ENCODE peak calls at places on chromosomes 6 and 20, in four cellular contexts. One of them, this sample, is unnamed.
A peak's percentile ranks its signal among the peaks of the same experiment; 100 is the strongest.

GRCh38 chr6:133288662-133289061 is 47.5 kb downstream of the EYA4 start:
- DNase-seq in K562: no peak
- DNase-seq in HepG2: no peak
- DNase-seq in A549: no peak
- DNase-seq in this sample: no peak

GRCh38 chr6:25147191-25147590 is 132.0 kb upstream of the CARMIL1 start:
- DNase-seq in K562: no peak
- DNase-seq in A549: no peak
- DNase-seq in HepG2: no peak
- DNase-seq in this sample: no peak

GRCh38 chr6:683742-684440 is 9.0 kb downstream of the EXOC2 start:
- DNase-seq in A549: no peak
- DNase-seq in K562: peak; percentile 74
- DNase-seq in HepG2: no peak
- DNase-seq in this sample: peak; percentile 95

GRCh38 chr20:43533060-43533459 is 25.6 kb downstream of the L3MBTL1 start:
- DNase-seq in HepG2: no peak
- DNase-seq in A549: no peak
- DNase-seq in K562: no peak
- DNase-seq in this sample: no peak

GRCh38 chr6:154474636-154475428 is 35.7 kb downstream of the CNKSR3 start:
- DNase-seq in A549: peak; percentile 24
- DNase-seq in K562: no peak
- DNase-seq in HepG2: no peak
- DNase-seq in this sample: no peak

GRCh38 chr6:132246632-132247270 is 154.5 kb downstream of the MOXD1 start:
- DNase-seq in HepG2: no peak
- DNase-seq in A549: no peak
- DNase-seq in K562: no peak
- DNase-seq in this sample: no peak

GRCh38 chr6:128807577-128807976 is 75.4 kb upstream of the LAMA2 start:
- DNase-seq in A549: peak; percentile 21
- DNase-seq in K562: no peak
- DNase-seq in HepG2: peak; percentile 16
- DNase-seq in this sample: no peak

GRCh38 chr6:157246771-157247484 is 76.4 kb downstream of the TMEM242 start:
- DNase-seq in K562: no peak
- DNase-seq in HepG2: no peak
- DNase-seq in A549: no peak
- DNase-seq in this sample: no peak

GRCh38 chr6:53795702-53796450 is 1.1 kb downstream of the LRRC1 start:
- DNase-seq in HepG2: peak; percentile 29
- DNase-seq in A549: no peak
- DNase-seq in K562: no peak
- DNase-seq in this sample: no peak

GRCh38 chr20:10669843-10670446 is 3.9 kb downstream of the JAG1 start:
- DNase-seq in HepG2: no peak
- DNase-seq in A549: no peak
- DNase-seq in K562: no peak
- DNase-seq in this sample: no peak
- TF ChIP-seq RNF2 in HepG2: no peak
- TF ChIP-seq RNF2 in A549: no peak
- TF ChIP-seq RNF2 in K562: no peak
- TF ChIP-seq RNF2 in this sample: no peak

GRCh38 chr6:126102358-126102757 is 116.0 kb downstream of the TRMT11 start:
- DNase-seq in A549: no peak
- DNase-seq in HepG2: no peak
- DNase-seq in K562: no peak
- DNase-seq in this sample: no peak

GRCh38 chr6:126100386-126100785 is 114.0 kb downstream of the TRMT11 start:
- DNase-seq in HepG2: no peak
- DNase-seq in A549: no peak
- DNase-seq in K562: no peak
- DNase-seq in this sample: no peak

GRCh38 chr6:126107475-126108121 is 121.3 kb downstream of the TRMT11 start:
- DNase-seq in A549: no peak
- DNase-seq in K562: no peak
- DNase-seq in HepG2: no peak
- DNase-seq in this sample: no peak

GRCh38 chr6:126103993-126104392 is 117.7 kb downstream of the TRMT11 start:
- DNase-seq in HepG2: no peak
- DNase-seq in K562: no peak
- DNase-seq in A549: no peak
- DNase-seq in this sample: no peak
- TF ChIP-seq RNF2 in HepG2: no peak
- TF ChIP-seq RNF2 in K562: no peak
- TF ChIP-seq RNF2 in A549: no peak
- TF ChIP-seq RNF2 in this sample: no peak

DNA sequence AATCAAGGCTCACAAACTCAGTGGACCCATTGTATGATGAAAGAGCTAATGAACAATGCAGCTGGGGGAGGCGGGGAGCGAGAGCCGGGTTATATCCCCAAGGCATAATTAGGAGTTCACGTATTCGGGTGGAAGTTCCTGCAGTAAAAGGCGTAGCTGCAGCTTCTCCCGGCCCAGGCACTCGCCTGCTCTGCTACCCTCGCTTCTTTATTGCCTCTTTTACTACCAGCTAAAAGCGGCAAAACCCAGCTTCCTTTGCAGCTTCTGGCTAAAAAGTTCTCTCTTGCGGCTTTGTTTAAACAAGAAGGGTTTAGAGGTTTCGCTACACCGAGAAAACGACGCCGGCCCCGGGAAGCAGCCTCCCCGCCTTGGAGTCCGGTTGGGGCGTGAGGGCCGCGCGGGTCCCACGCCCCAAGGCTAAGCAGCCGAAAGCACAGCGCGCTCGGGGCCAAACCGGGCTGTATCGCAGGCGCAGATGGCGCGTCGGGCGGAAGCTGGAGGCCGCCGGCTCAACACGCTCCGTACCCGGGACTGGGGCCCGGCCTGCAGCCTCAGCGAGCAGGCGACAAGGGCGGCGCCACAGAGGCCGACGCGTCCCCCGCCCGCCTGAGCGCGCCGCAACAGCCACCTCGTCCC is 1.6 kb downstream of the ZBTB2 start:
- DNase-seq in A549: no peak
- DNase-seq in HepG2: peak; percentile 64
- DNase-seq in K562: peak; percentile 38
- DNase-seq in this sample: no peak
- TF ChIP-seq RNF2 in A549: no peak
- TF ChIP-seq RNF2 in HepG2: no peak
- TF ChIP-seq RNF2 in K562: peak; percentile 64
- TF ChIP-seq RNF2 in this sample: no peak

DNA sequence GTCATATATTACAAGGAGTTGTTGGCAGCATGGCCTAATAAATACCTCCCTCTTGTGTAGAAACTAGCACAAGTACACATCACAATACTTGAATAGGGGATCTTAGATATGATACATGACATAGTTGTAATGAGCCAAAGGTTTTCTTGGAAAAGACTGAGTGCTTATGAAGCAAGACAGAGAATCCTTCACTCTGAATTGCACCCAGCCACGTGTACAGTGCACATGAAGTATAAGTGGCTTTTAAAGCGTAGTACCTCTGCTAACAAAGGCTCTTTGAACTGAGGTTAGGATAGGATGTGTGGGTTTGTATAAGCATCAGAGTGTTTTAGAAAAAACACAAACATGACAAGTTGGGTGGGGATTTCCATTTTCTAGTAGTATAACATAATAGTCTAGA is 145.5 kb upstream of the STMND1 start:
- DNase-seq in HepG2: no peak
- DNase-seq in K562: no peak
- DNase-seq in A549: no peak
- DNase-seq in this sample: no peak
- TF ChIP-seq RNF2 in HepG2: no peak
- TF ChIP-seq RNF2 in K562: no peak
- TF ChIP-seq RNF2 in A549: no peak
- TF ChIP-seq RNF2 in this sample: no peak

DNA sequence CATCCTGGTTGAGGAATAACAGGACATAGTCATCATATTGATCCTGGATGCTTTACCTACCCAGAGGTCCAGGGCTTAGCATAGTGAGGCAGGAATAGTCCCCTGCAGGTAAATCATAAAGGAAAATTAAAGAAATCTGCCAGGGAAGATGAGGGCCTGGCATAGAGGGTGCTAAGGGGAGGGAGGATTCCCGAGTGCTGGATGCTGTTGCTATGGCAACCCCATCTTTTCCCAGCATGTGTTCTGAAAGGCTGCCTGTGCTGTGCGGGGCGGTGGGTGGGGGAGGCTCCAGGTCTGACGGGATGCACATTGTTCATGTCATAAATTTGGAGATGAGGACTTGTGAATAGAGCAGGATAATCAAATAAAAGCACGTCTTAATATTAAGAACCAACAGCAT is 212.6 kb upstream of the PCSK2 start:
- DNase-seq in HepG2: no peak
- DNase-seq in A549: no peak
- DNase-seq in K562: no peak
- DNase-seq in this sample: no peak
- TF ChIP-seq RNF2 in HepG2: no peak
- TF ChIP-seq RNF2 in A549: no peak
- TF ChIP-seq RNF2 in K562: no peak
- TF ChIP-seq RNF2 in this sample: no peak

GRCh38 chr20:3930265-3931206 is 41.3 kb downstream of the PANK2 start:
- DNase-seq in K562: peak; percentile 36
- DNase-seq in HepG2: no peak
- DNase-seq in A549: no peak
- DNase-seq in this sample: no peak

GRCh38 chr20:3929713-3930060 is 40.5 kb downstream of the PANK2 start:
- DNase-seq in K562: no peak
- DNase-seq in HepG2: no peak
- DNase-seq in A549: no peak
- DNase-seq in this sample: no peak

GRCh38 chr20:3925899-3926638 is 36.9 kb downstream of the PANK2 start:
- DNase-seq in A549: no peak
- DNase-seq in K562: no peak
- DNase-seq in HepG2: no peak
- DNase-seq in this sample: no peak

GRCh38 chr20:3925113-3925695 is 36.0 kb downstream of the PANK2 start:
- DNase-seq in A549: no peak
- DNase-seq in K562: no peak
- DNase-seq in HepG2: no peak
- DNase-seq in this sample: no peak

DNA sequence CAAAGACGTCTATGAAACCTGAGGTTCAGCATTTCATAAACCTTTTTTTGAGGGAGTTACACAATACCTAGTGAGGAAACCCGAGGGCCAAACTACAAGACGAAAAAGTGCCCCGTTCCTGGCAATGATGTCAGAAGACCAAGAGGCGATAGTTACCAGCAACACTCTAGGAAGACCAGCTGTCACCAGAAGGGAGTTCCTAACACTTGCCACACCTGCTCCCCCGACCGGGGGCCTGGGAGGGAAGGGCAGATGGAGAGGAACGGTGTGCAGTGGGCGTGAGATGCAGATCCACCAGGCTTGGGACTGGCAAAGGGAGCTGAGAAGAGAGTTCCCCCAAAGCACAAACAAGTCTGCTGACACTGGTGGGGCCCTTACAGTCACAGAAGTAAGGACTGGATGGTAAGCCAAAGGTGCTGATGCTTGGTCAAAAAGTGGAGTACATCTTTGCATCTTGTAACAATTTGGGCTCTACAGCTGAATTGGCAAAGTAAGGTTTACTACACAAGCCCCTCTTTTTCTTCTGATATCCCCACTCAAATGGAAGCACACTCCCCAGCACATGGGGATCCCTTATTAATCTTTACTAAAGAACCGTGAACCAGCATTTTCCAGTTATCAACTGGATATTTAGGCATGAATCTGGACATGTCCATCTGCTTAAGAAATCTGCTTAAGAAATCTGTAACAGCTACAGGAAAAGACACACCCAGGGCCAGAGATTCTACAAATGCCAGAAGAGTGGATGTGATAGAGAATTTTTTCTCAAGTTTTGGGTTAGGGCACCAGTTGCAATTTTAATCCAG is 38.5 kb downstream of the PANK2 start:
- DNase-seq in K562: no peak
- DNase-seq in HepG2: no peak
- DNase-seq in A549: no peak
- DNase-seq in this sample: peak; percentile 61
- TF ChIP-seq RNF2 in K562: no peak
- TF ChIP-seq RNF2 in HepG2: no peak
- TF ChIP-seq RNF2 in A549: no peak
- TF ChIP-seq RNF2 in this sample: no peak

GRCh38 chr6:136522636-136523035 is 27.6 kb downstream of the MAP7 start:
- DNase-seq in HepG2: no peak
- DNase-seq in K562: no peak
- DNase-seq in A549: no peak
- DNase-seq in this sample: no peak

GRCh38 chr6:136521891-136522290 is 28.3 kb downstream of the MAP7 start:
- DNase-seq in K562: no peak
- DNase-seq in HepG2: no peak
- DNase-seq in A549: no peak
- DNase-seq in this sample: no peak

GRCh38 chr6:136524339-136524935 is 25.8 kb downstream of the MAP7 start:
- DNase-seq in A549: peak; percentile 50
- DNase-seq in K562: no peak
- DNase-seq in HepG2: no peak
- DNase-seq in this sample: no peak

GRCh38 chr6:136521430-136521829 is 28.8 kb downstream of the MAP7 start:
- DNase-seq in K562: no peak
- DNase-seq in HepG2: no peak
- DNase-seq in A549: no peak
- DNase-seq in this sample: no peak

DNA sequence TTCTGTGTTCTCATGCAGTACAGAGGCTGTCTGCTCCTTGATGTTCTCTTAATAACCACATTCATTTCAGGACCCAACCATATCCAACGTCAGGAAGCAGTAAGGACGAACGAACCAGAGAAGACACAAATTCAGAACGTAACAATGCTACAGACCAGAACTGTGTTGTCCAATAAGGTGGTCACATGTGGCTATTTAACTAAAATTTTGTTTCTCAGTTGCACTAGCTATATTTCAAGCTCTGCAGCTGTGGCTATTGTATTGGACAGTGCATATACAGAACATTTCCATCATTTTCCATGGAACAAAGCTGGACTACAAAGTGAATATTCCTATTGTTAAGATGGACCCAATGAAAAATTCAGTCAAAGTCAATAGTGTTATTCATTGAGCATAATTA is 27.0 kb downstream of the MAP7 start:
- DNase-seq in A549: no peak
- DNase-seq in K562: no peak
- DNase-seq in HepG2: no peak
- DNase-seq in this sample: no peak
- TF ChIP-seq RNF2 in A549: no peak
- TF ChIP-seq RNF2 in K562: no peak
- TF ChIP-seq RNF2 in HepG2: no peak
- TF ChIP-seq RNF2 in this sample: no peak

GRCh38 chr20:49348563-49348962 is 70.7 kb upstream of the ZNFX1 start:
- DNase-seq in A549: no peak
- DNase-seq in K562: no peak
- DNase-seq in HepG2: no peak
- DNase-seq in this sample: no peak

GRCh38 chr20:49344975-49345374 is 67.1 kb upstream of the ZNFX1 start:
- DNase-seq in K562: no peak
- DNase-seq in A549: peak; percentile 83
- DNase-seq in HepG2: no peak
- DNase-seq in this sample: no peak

GRCh38 chr20:49347156-49347555 is 69.3 kb upstream of the ZNFX1 start:
- DNase-seq in HepG2: no peak
- DNase-seq in K562: no peak
- DNase-seq in A549: no peak
- DNase-seq in this sample: no peak

GRCh38 chr20:49345538-49345937 is 67.7 kb upstream of the ZNFX1 start:
- DNase-seq in A549: peak; percentile 70
- DNase-seq in K562: no peak
- DNase-seq in HepG2: no peak
- DNase-seq in this sample: no peak

GRCh38 chr20:49346682-49347081 is 68.8 kb upstream of the ZNFX1 start:
- DNase-seq in K562: no peak
- DNase-seq in A549: no peak
- DNase-seq in HepG2: no peak
- DNase-seq in this sample: no peak
- TF ChIP-seq RNF2 in K562: no peak
- TF ChIP-seq RNF2 in A549: no peak
- TF ChIP-seq RNF2 in HepG2: no peak
- TF ChIP-seq RNF2 in this sample: no peak

This sample was measured in H1.